ENCODE peak calls at places on chromosomes 4 and X, in five cellular contexts. D is tibial nerve, L is lower lobe of right lung, B is aorta, M is right atrium auricular region. O is an unnamed sample. For H3K36me3, the result is how much of the 10 kb centered on the place peaks cover.

GRCh38 chr4:107740950-107741701 is 21.1 kb upstream of the PAPSS1 start:
- DNase-seq in D (peak), L (no peak), B (no peak), M (peak), O (no peak)

GRCh38 chr4:140049024-140049923 is 104.7 kb downstream of the MAML3 start:
- DNase-seq in D (peak), L (no peak), B (no peak), M (no peak), O (peak)

GRCh38 chr4:133151301-133151680 is 2.2 kb downstream of the PCDH10 start:
- DNase-seq in D (no peak), L (no peak), B (peak), M (no peak), O (no peak)

GRCh38 chr4:86522349-86522748 is 71.8 kb upstream of the PTPN13 start:
- DNase-seq in D (no peak), L (no peak), B (no peak), M (no peak), O (no peak)

GRCh38 chr4:144740316-144740715 is 94.4 kb downstream of the HHIP start:
- DNase-seq in D (no peak), L (no peak), B (no peak), M (no peak), O (no peak)

GRCh38 chr4:932713-933070 is 432 bp downstream of the TMEM175 start:
- DNase-seq in D (no peak), L (no peak), B (no peak), M (no peak), O (peak)

GRCh38 chrX:155966876-155967275 is 30.6 kb upstream of the IL9R start:
- DNase-seq in D (no peak), L (no peak), B (no peak), M (no peak), O (peak)

GRCh38 chrX:49058794-49059193 is at the start of gene CCDC120:
- DNase-seq in D (no peak), L (peak), B (no peak), M (no peak), O (peak)

GRCh38 chr4:6452897-6453687 is 19.3 kb downstream of the PPP2R2C start:
- DNase-seq in D (no peak), L (no peak), B (peak), M (no peak), O (no peak)

GRCh38 chrX:24097741-24098140 is 43.0 kb downstream of the EIF2S3 start:
- DNase-seq in D (no peak), L (no peak), B (no peak), M (no peak), O (no peak)

GRCh38 chr4:173500841-173501591 is 29.0 kb downstream of the HAND2 start:
- DNase-seq in D (no peak), L (no peak), B (peak), M (peak), O (no peak)

GRCh38 chr4:88722828-88723227 is 25.2 kb upstream of the NAP1L5 start:
- DNase-seq in D (no peak), L (no peak), B (no peak), M (no peak), O (no peak)

GRCh38 chr4:94802091-94802490 is 44.3 kb downstream of the BMPR1B start:
- DNase-seq in D (peak), L (no peak), B (no peak), M (no peak), O (no peak)

GRCh38 chr4:109574931-109575804 is 15.1 kb downstream of the MCUB start:
- DNase-seq in D (no peak), L (no peak), B (no peak), M (no peak), O (no peak)

GRCh38 chr4:38281416-38282071 is 321.3 kb downstream of the PTTG2 start:
- DNase-seq in D (no peak), L (no peak), B (no peak), M (no peak), O (no peak)

GRCh38 chr4:62399242-62399641 is 1199.1 kb downstream of the ADGRL3 start:
- DNase-seq in D (no peak), L (no peak), B (no peak), M (no peak), O (no peak)

GRCh38 chrX:4622768-4623167 is 909.3 kb upstream of the PRKX start:
- DNase-seq in D (no peak), L (no peak), B (no peak), M (no peak), O (no peak)

GRCh38 chr4:52015366-52015765 is 4.8 kb downstream of the LRRC66 start:
- DNase-seq in D (peak), L (no peak), B (no peak), M (no peak), O (peak)

GRCh38 chrX:19225906-19226305 is 103.6 kb upstream of the ADGRG2 start:
- DNase-seq in D (no peak), L (no peak), B (no peak), M (no peak), O (no peak)

GRCh38 chr4:7049295-7049694 is 6.1 kb downstream of the TADA2B start:
- DNase-seq in D (no peak), L (no peak), B (peak), M (no peak), O (no peak)

GRCh38 chr4:47694322-47694721 is 143.5 kb downstream of the CORIN start:
- DNase-seq in D (no peak), L (no peak), B (no peak), M (no peak), O (no peak)

GRCh38 chrX:56800801-56801200 is 71.8 kb downstream of the NBDY start:
- DNase-seq in D (no peak), L (no peak), B (no peak), M (no peak), O (no peak)

GRCh38 chr4:133152801-133153526 is 3.9 kb downstream of the PCDH10 start:
- DNase-seq in D (no peak), L (no peak), B (no peak), M (no peak), O (no peak)

GRCh38 chrX:139448996-139449395 is 81.5 kb upstream of the F9 start:
- DNase-seq in D (no peak), L (no peak), B (no peak), M (no peak), O (no peak)

GRCh38 chrX:31092476-31092875 is 20.6 kb upstream of the FTHL17 start:
- DNase-seq in D (no peak), L (no peak), B (no peak), M (no peak), O (no peak)

GRCh38 chrX:23765449-23765848 is 17.5 kb upstream of the SAT1 start:
- DNase-seq in D (no peak), L (no peak), B (no peak), M (no peak), O (no peak)

GRCh38 chrX:103919336-103919682 is 43.1 kb upstream of the TMSB15B start:
- DNase-seq in D (peak), L (no peak), B (no peak), M (no peak), O (no peak)

GRCh38 chr4:87949961-87950360 is 25.6 kb upstream of the SPP1 start:
- DNase-seq in D (no peak), L (no peak), B (no peak), M (no peak), O (no peak)

GRCh38 chr4:173288296-173288695 is 45.9 kb downstream of the HMGB2 start:
- DNase-seq in D (peak), L (no peak), B (no peak), M (peak), O (peak)

GRCh38 chr4:100269446-100269845 is 79.2 kb upstream of the DDIT4L start:
- DNase-seq in D (no peak), L (no peak), B (no peak), M (no peak), O (no peak)

GRCh38 chr4:85128246-85129204 is 162.0 kb upstream of the WDFY3 start:
- DNase-seq in D (no peak), L (no peak), B (no peak), M (no peak), O (peak)

GRCh38 chr4:212438-213174 is 88.3 kb downstream of the ZNF718 start:
- DNase-seq in D (peak), L (peak), B (peak), M (peak), O (no peak)

GRCh38 chr4:182023469-182023868 is 219.7 kb upstream of the TENM3 start:
- DNase-seq in D (no peak), L (no peak), B (no peak), M (no peak), O (no peak)

GRCh38 chr4:78634011-78634664 is 82.6 kb downstream of the ANXA3 start:
- DNase-seq in D (peak), L (peak), B (peak), M (peak), O (no peak)

DNA sequence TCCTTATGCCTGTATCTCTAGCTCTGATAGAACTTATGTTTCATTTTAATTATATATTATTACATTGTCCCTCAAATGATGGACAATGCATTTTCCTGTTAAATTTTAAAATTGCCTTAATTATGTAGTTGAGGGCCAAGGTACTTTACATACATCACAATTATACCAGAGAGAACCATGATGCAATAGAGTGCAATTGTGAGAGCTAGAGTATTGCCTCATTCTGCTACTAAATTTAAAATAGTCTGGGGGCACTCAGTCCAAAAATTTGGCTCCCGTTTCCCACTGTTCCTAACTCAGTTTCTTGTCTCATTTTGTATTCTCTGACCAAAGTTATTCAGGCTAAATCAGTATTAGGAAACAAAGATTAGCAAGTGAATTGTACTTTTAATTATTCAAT is 378.5 kb upstream of the ZFP42 start:
- DNase-seq in D (no peak), L (no peak), B (no peak), M (no peak), O (no peak)
- H3K4me3 ChIP-seq in D (no peak), L (no peak), B (no peak), M (no peak), O (no peak)

GRCh38 chr4:77022581-77023133 is 53.1 kb downstream of the CCNI start:
- DNase-seq in D (no peak), L (no peak), B (no peak), M (no peak), O (no peak)
- H3K36me3 ChIP-seq in D (under half), L (half or more), B (under half), M (under half), O (under half)

GRCh38 chr4:36026348-36026747 is 218.0 kb downstream of the ARAP2 start:
- DNase-seq in D (no peak), L (no peak), B (no peak), M (no peak), O (no peak)

GRCh38 chr4:36024901-36025610 is 219.3 kb downstream of the ARAP2 start:
- DNase-seq in D (no peak), L (no peak), B (no peak), M (no peak), O (no peak)

DNA sequence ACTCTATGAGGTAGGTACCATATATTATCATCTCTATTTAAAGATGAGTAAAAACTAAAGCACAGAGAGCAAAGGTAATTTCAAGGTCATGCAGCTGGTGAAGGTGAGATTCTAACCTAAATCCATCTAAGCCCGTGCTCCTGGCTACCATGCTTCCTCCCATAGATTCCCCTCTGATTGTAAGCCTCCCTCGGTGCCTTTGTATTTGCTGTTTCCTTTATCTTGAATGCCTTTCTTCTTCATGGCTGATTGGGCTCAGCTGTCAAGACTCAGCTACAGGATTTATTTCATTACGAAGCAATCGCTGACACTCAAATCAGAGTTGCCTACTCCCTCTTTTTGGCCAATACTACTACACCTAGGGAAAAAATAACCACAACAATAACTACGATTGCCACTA is 217.1 kb downstream of the ARAP2 start:
- DNase-seq in D (no peak), L (no peak), B (no peak), M (no peak), O (no peak)
- H3K4me3 ChIP-seq in D (no peak), L (no peak), B (no peak), M (no peak), O (no peak)

GRCh38 chr4:169115897-169116254 is 105.8 kb upstream of the CBR4 start:
- DNase-seq in D (no peak), L (peak), B (no peak), M (no peak), O (peak)
- H3K36me3 ChIP-seq in D (under half), L (half or more), B (under half), M (under half), O (under half)

DNA sequence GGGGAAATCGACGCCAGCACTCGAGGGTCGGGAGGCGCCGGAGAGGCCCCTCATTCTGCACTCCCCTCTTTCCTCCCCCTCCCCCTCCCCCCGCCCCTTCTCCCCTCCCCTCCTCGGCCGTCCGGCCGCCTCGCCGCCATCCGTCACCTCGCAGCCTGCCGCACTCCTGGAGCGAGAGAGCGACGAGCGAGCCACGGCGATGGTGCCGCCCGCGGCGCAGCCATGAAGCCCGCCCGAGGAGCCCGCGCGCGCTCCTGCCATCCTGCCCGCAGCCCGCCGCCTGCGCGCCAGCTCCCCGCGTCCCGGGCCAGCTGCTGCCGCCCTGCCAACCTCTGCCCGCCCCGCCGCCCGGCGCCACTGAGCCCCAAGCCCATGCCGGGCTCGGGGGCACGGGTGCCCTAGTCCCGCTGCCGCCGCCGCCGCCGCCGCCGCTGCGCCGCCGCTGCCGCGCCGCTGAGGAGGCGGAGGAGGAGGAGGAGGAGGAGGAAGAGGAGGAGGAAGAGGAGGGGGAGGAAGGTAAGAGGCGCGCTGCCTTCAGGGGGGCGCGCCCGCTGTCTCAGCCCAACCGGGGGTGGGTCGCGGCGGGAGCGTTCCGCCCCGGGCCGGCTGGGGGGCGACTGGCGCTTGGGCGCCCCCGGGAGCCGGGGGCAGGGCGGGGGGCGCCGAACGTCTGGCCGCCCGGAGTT is at the start of gene FRMPD3:
- DNase-seq in D (no peak), L (no peak), B (peak), M (no peak), O (no peak)
- H3K4me3 ChIP-seq in D (peak), L (peak), B (peak), M (peak), O (peak)

GRCh38 chrX:9131066-9131465 is 97.1 kb upstream of the FAM9B start:
- DNase-seq in D (no peak), L (no peak), B (no peak), M (no peak), O (no peak)
- H3K36me3 ChIP-seq in D (under half), L (under half), B (under half), M (under half), O (under half)

DNA sequence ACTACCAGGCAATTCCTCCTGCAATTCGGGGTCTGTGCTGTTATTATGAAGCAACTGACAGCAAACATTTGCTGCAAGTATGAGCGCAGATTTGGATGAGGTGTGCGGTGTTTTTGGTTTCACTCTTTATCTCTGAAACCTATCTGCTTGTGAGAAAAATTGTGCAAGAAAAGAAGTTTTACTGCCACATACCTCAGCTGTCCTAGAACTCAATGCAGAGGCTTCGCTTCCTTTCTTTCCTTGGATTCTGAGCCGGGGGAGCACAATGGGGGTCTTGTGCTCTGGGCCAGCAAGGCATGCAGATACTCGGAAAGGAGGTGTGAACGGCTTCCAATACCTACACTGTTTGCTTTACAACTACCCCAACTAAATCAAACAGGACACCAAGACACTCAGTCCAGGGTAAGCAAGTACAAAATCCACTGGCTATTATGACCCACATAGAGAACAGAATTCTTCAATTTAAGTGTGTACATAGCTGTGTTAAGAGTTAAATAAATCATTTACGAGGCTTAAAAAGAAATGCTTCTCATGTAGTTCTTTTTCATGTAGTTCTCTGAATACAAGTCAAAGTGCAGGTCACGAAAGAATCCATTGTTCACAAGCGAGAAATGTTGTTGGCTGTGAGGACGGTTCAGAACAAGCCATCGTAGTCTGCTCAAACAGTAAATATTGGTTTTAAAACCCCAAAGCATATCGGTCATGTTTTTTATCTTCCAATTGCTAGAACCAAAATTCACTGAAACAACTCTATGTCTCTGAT is 1.1 kb downstream of the SORBS2 start:
- DNase-seq in D (no peak), L (no peak), B (no peak), M (no peak), O (no peak)
- H3K4me3 ChIP-seq in D (peak), L (peak), B (peak), M (peak), O (peak)

DNA sequence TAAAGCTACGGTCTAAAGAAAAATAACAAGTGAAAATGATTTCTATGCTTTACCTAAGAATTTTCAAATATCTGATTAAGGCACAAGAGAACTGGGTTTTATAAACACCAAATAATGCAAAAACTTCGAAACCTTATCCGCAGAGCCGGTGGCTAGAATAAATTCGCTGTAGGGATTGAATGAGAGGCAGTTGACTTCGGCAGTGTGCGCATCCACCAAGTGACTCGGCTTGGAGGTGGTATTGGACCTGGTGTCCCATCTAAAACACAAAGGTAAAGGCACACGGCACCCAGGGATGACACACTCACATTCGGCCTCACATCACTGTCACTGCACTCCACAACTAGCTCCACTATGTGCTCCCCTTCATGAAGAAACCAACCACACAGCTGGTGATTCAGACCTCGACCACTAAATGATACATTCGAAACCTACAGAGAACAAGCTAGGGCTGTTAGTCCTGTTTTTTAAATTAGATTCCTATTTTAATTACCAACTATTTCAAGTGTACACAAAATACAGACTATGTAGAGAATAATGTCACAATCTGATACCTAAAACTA is 17.5 kb downstream of the RBBP7 start:
- DNase-seq in D (no peak), L (no peak), B (no peak), M (no peak), O (no peak)
- H3K36me3 ChIP-seq in D (under half), L (half or more), B (under half), M (under half), O (under half)

GRCh38 chr4:124177647-124178425 is 534.7 kb downstream of the ANKRD50 start:
- DNase-seq in D (no peak), L (no peak), B (no peak), M (no peak), O (no peak)
- H3K4me3 ChIP-seq in D (no peak), L (no peak), B (no peak), M (no peak), O (no peak)

DNA sequence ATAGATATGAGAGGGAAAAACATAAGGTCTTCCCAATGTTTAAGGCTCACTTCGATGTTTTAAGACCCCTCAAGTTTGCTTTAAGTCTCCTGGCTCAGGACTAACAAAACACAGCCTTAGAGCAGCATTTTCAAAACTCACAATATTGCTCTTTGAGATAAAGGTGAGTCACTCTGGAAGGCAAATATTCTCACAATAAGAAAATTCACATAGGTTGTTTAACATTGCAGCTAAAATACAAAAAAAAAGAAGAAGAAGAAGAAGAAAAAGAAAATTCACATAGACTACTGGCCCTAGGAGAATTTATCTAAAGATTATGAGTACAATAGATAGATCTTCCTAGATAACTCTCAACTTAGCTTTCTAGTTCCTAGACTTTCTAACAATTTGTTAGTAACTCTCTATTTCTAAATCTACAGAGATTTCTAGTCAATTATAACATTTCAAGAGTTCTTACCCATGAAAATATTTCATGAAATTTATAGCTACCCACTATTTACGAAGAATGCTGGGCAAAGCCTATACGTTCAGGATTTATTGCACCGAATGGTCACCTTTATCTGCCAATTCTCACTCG is 267.0 kb downstream of the CHIC1 start:
- DNase-seq in D (no peak), L (no peak), B (no peak), M (no peak), O (no peak)
- H3K36me3 ChIP-seq in D (under half), L (under half), B (under half), M (half or more), O (under half)

O was measured in Caco-2.